ENCODE peak calls at places on chromosome 14, in ten cellular contexts. K is breast epithelium; L is ovary; O is DND-41; F is retinal pigment epithelial cell; X is heart right ventricle; W is pancreas; R is CD8-positive, alpha-beta T cell; H is thoracic aorta; T is AG10803. E is an unnamed sample.

GRCh38 chr14:71372411-71372838 is 465.2 kb downstream of the PCNX1 start:
- DNase-seq in F (peak), W (no peak), X (no peak), T (peak), H (no peak), K (no peak), R (no peak), O (no peak), L (no peak), E (peak)

GRCh38 chr14:106875503-106875902 is 1349.1 kb downstream of the TMEM121 start:
- DNase-seq in L (peak), X (no peak), T (no peak), H (no peak), F (no peak), W (no peak), K (no peak), R (peak), O (peak), E (no peak)

GRCh38 chr14:65423986-65424385 is 11.5 kb downstream of the FUT8 start:
- DNase-seq in T (no peak), R (no peak), L (no peak), W (no peak), H (no peak), F (no peak), O (no peak), X (no peak), K (no peak), E (peak)

GRCh38 chr14:44112774-44113460 is 394.2 kb downstream of the FSCB start:
- DNase-seq in T (no peak), L (no peak), W (no peak), F (no peak), O (no peak), K (no peak), R (no peak), X (no peak), H (no peak), E (no peak)

GRCh38 chr14:60721331-60722162 is 2.6 kb downstream of the SIX4 start:
- DNase-seq in F (no peak), X (peak), T (peak), R (peak), W (peak), L (peak), K (no peak), H (peak), O (no peak), E (no peak)

GRCh38 chr14:104284636-104285482 is 146.5 kb downstream of the KIF26A start:
- DNase-seq in T (no peak), R (no peak), W (no peak), H (no peak), L (peak), F (no peak), X (no peak), O (no peak), K (no peak), E (no peak)

GRCh38 chr14:106694638-106695393 is 1168.4 kb downstream of the TMEM121 start:
- DNase-seq in W (no peak), H (no peak), T (no peak), O (peak), F (no peak), X (peak), L (no peak), R (peak), K (no peak), E (no peak)

GRCh38 chr14:99281396-99281795 is 9.4 kb upstream of the BCL11B start:
- DNase-seq in O (no peak), F (no peak), R (no peak), H (no peak), T (no peak), K (no peak), X (no peak), L (no peak), W (no peak), E (no peak)

GRCh38 chr14:75044760-75045159 is 6.5 kb downstream of the MLH3 start:
- DNase-seq in T (peak), X (no peak), H (no peak), W (no peak), F (no peak), R (no peak), K (no peak), O (no peak), L (no peak), E (no peak)

GRCh38 chr14:90140956-90141316 is 79.1 kb downstream of the KCNK13 start:
- DNase-seq in O (no peak), X (no peak), H (no peak), R (no peak), L (no peak), K (no peak), T (peak), F (no peak), W (no peak), E (no peak)

GRCh38 chr14:78254911-78255431 is 84.8 kb downstream of the NRXN3 start:
- DNase-seq in W (no peak), R (no peak), F (no peak), L (no peak), O (no peak), H (no peak), K (no peak), X (no peak), T (peak), E (no peak)

GRCh38 chr14:75971509-75971908 is 10.3 kb downstream of the TGFB3 start:
- DNase-seq in K (no peak), W (no peak), X (no peak), R (no peak), F (no peak), O (no peak), T (no peak), L (no peak), H (no peak), E (no peak)

DNA sequence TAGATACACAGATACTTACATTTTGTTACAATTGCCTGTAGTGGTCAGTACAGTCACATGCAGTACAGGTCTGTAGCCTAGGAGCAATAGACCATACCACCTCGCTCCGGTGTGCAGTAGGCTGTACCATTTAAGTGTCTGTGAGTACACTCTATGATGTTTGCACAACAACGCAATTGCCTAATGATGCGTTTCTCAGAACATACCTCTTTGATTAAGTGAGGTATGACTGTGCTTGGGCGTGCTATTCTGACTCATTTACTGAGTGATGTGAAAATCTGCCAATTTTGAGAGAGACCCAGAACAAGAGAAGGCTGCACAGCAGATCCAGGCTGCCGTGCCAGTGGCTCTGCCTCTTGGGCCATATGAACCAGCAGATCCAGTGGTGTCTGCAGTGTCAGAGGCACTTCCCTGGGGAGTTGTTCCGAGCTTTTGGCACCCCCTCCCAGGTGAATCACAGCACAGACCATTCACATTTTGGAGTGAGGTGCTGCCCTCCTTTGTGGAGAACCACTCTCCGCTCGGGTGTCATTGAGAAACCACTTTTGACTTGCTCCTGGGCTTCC is 20.4 kb downstream of the DLK1 start:
- DNase-seq in W (no peak), R (no peak), F (peak), O (no peak), L (no peak), T (peak), K (peak), H (no peak), X (no peak), E (no peak)
- TF ChIP-seq CTCF in W (no peak), R (no peak), F (no peak), O (no peak), L (no peak), T (no peak), K (no peak), H (no peak), X (no peak), E (no peak)

DNA sequence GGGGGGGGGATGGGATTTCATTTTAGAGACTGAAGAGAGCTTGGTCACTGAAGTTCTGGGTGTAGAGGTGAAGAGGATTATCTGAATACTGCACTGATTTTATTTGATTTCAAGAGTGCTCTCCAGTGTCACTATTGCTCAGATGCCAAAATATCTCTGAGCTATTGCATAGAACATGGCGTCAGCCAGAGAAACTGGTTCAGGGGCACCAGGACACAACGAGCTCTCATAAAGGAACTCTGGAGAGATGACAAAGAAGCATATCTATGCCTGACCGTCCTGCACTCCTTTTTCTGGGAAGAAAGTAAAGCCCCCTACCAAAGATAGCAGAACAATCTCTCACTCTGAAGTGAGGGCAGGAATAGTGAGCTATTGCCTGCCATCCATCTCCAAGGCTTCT is 2.0 kb downstream of the SLC7A8 start:
- DNase-seq in O (no peak), F (no peak), K (no peak), L (no peak), H (no peak), T (no peak), W (no peak), R (no peak), X (no peak), E (no peak)
- H3K4me3 ChIP-seq in O (no peak), F (peak), K (peak), L (peak), H (peak), T (no peak), W (no peak), R (peak), X (peak), E (no peak)

DNA sequence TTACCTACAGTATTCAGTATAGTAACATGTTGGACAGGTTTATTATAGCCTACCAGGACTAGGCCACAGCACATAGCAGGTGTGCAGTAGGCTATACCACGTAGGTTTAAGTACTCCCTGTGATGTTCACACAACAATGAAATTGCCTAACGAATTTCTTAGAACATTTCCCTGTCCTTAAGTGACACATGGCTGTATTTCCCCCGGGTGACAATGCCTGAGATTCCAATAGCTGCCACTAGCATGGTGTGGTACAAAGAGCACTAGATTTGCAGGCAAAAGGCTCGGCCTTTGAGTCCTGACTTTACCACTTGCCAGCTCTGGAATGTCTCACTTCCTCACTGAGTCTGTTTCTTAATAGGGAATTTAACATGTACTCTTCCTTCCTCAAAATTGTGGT is 19.7 kb downstream of the PTPN21 start:
- DNase-seq in K (no peak), W (peak), X (no peak), R (no peak), H (no peak), O (peak), F (no peak), T (peak), L (no peak), E (no peak)
- TF ChIP-seq CTCF in K (no peak), W (no peak), X (no peak), R (no peak), H (no peak), O (peak), F (peak), T (peak), L (no peak), E (no peak)

DNA sequence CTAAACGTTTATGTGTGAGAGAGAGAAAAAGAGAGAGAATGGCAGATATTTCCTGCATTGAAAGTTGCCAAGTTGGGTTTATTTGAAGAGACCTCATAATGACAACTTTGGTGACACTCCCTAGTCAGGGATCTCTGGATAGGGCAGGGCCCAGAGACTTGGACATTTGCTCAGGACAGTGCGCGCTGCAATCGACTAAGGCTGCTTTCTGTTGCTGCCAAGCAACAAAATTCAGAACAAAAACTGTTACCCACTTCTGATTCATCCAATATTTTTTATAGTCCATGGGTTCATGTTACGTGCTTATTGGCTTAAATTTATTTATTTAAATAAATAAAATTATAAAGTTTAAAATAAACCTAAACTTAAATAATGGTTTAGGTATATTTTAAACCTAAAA is 34.2 kb downstream of the PTGER2 start:
- DNase-seq in T (peak), X (no peak), K (no peak), L (no peak), O (no peak), R (no peak), H (no peak), F (no peak), W (no peak), E (no peak)
- H3K4me3 ChIP-seq in T (no peak), X (no peak), K (no peak), L (no peak), O (no peak), R (no peak), H (no peak), F (no peak), W (no peak), E (no peak)

DNA sequence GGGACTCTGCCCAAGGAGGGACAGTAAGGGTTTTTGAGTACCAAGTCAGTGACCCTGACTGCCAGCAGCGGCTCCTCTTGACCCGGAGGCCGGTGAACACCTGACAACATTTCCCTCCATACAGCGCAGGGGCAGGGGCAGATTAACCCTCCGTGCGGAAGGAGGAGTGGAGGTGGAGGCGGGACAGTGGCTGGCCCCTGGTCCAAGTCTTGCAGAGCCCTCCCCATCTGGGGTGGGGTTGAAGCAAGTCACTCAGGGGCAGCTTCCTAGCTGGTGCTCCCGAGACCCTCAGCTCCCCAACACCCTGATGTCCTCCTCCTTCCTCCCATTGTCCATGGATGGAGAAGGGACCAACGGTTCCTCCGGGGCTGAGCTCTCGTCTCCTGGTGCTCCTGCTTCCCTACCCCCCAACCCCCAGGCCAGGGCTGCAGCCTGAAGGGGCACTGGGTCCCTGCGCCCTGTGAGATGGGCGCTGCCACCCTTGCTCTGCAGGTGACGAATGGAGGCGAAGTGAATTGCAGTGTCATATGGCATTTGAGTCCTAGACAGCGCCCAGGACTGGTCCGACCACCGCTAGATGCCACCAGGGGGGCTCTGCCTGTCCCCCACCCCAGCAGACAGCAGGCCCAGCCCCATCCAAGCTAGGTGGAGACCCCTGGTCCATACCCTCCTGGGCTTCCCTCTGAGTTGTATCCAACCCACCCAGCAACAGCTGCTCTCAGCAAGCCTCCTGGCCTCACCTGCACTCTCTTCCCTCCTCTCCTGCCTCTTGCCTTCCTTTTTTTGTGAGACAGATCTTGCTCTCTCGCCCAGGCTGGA is 7.0 kb upstream of the AMN start:
- DNase-seq in H (no peak), L (no peak), K (no peak), T (no peak), O (no peak), R (no peak), X (no peak), W (no peak), F (no peak), E (no peak)
- TF ChIP-seq CTCF in H (no peak), L (no peak), K (no peak), T (no peak), O (no peak), R (no peak), X (no peak), W (no peak), F (no peak), E (no peak)